ENCODE peak calls at places on chromosomes 3 and 15, in nine cellular contexts. L is body of pancreas, A is esophagus squamous epithelium, X is breast epithelium, P is transverse colon, Q is IMR-90, H is HCT116, D is heart left ventricle, T is adrenal gland. Z is an unnamed sample.

GRCh38 chr3:16203671-16204629 is 29.5 kb downstream of the GALNT15 start:
- DNase-seq in L (no peak), A (no peak), X (no peak), P (no peak), Q (no peak), H (no peak), D (no peak), T (no peak), Z (no peak)

GRCh38 chr15:74235962-74236361 is at the start of gene CCDC33:
- DNase-seq in L (peak), A (no peak), X (no peak), P (peak), Q (no peak), H (no peak), D (no peak), T (no peak), Z (no peak)

GRCh38 chr3:181694805-181695660 is 16.7 kb upstream of the SOX2 start:
- DNase-seq in L (peak), A (no peak), X (peak), P (peak), Q (no peak), H (no peak), D (peak), T (peak), Z (no peak)

GRCh38 chr3:171566803-171567422 is 106.7 kb upstream of the TNIK start:
- DNase-seq in L (no peak), A (no peak), X (no peak), P (no peak), Q (peak), H (peak), D (no peak), T (no peak), Z (no peak)

GRCh38 chr15:60381148-60381788 is 16.5 kb downstream of the ANXA2 start:
- DNase-seq in L (no peak), A (no peak), X (no peak), P (no peak), Q (peak), H (no peak), D (no peak), T (no peak), Z (no peak)

GRCh38 chr3:144770813-144771400 is 799.3 kb downstream of the DIPK2A start:
- DNase-seq in L (no peak), A (no peak), X (no peak), P (no peak), Q (peak), H (peak), D (no peak), T (no peak), Z (no peak)

GRCh38 chr3:126098391-126098858 is 14.5 kb upstream of the SLC41A3 start:
- DNase-seq in L (no peak), A (no peak), X (no peak), P (no peak), Q (peak), H (no peak), D (no peak), T (peak), Z (peak)

GRCh38 chr3:129059311-129059975 is 1.1 kb upstream of the GP9 start:
- DNase-seq in L (no peak), A (no peak), X (no peak), P (no peak), Q (no peak), H (no peak), D (no peak), T (no peak), Z (no peak)

GRCh38 chr3:23966308-23966707 is 21.2 kb downstream of the NR1D2 start:
- DNase-seq in L (no peak), A (no peak), X (no peak), P (no peak), Q (peak), H (no peak), D (no peak), T (no peak), Z (no peak)

GRCh38 chr15:76140069-76140454 is 80.3 kb downstream of the TMEM266 start:
- DNase-seq in L (no peak), A (no peak), X (no peak), P (no peak), Q (no peak), H (no peak), D (peak), T (no peak), Z (no peak)

GRCh38 chr3:120410541-120410940 is 40.3 kb downstream of the FSTL1 start:
- DNase-seq in L (no peak), A (no peak), X (no peak), P (no peak), Q (no peak), H (no peak), D (no peak), T (no peak), Z (no peak)

GRCh38 chr15:99976811-99977271 is 243.6 kb upstream of the LYSMD4 start:
- DNase-seq in L (no peak), A (no peak), X (no peak), P (no peak), Q (peak), H (no peak), D (no peak), T (no peak), Z (no peak)

GRCh38 chr15:85404922-85405293 is 24.5 kb downstream of the AKAP13 start:
- DNase-seq in L (no peak), A (no peak), X (no peak), P (no peak), Q (peak), H (no peak), D (no peak), T (no peak), Z (no peak)

GRCh38 chr3:113668015-113668414 is 28.4 kb downstream of the USF3 start:
- DNase-seq in L (no peak), A (no peak), X (no peak), P (no peak), Q (peak), H (no peak), D (no peak), T (no peak), Z (no peak)

GRCh38 chr3:73669268-73669667 is 44.5 kb upstream of the PDZRN3 start:
- DNase-seq in L (no peak), A (no peak), X (no peak), P (no peak), Q (peak), H (no peak), D (no peak), T (no peak), Z (no peak)

GRCh38 chr3:140377644-140378043 is 300.2 kb upstream of the TRIM42 start:
- DNase-seq in L (no peak), A (no peak), X (no peak), P (no peak), Q (no peak), H (no peak), D (no peak), T (no peak), Z (no peak)

GRCh38 chr3:190517696-190518095 is 3.8 kb downstream of the IL1RAP start:
- DNase-seq in L (no peak), A (no peak), X (no peak), P (no peak), Q (peak), H (no peak), D (no peak), T (no peak), Z (no peak)

GRCh38 chr3:197524128-197524527 is 31.6 kb downstream of the BDH1 start:
- DNase-seq in L (no peak), A (no peak), X (no peak), P (no peak), Q (no peak), H (no peak), D (no peak), T (no peak), Z (no peak)

GRCh38 chr15:71588746-71589145 is 221.6 kb upstream of the NR2E3 start:
- DNase-seq in L (no peak), A (no peak), X (no peak), P (no peak), Q (peak), H (no peak), D (no peak), T (no peak), Z (no peak)

GRCh38 chr3:43105224-43105596 is 669 bp downstream of the POMGNT2 start:
- DNase-seq in L (peak), A (no peak), X (no peak), P (no peak), Q (no peak), H (no peak), D (peak), T (no peak), Z (no peak)

GRCh38 chr15:101068961-101069734 is 150.0 kb downstream of the LRRK1 start:
- DNase-seq in L (no peak), A (no peak), X (no peak), P (no peak), Q (peak), H (no peak), D (peak), T (no peak), Z (no peak)

GRCh38 chr3:155196131-155197075 is 97.1 kb downstream of the STRIT1 start:
- DNase-seq in L (no peak), A (no peak), X (no peak), P (no peak), Q (no peak), H (no peak), D (no peak), T (no peak), Z (no peak)

GRCh38 chr3:100068758-100069345 is 45.4 kb downstream of the FILIP1L start:
- DNase-seq in L (peak), A (peak), X (peak), P (peak), Q (peak), H (peak), D (peak), T (peak), Z (no peak)

GRCh38 chr15:50964075-50964474 is 55.6 kb downstream of the AP4E1 start:
- DNase-seq in L (no peak), A (no peak), X (no peak), P (no peak), Q (no peak), H (no peak), D (no peak), T (no peak), Z (no peak)

GRCh38 chr15:101038327-101039003 is 119.3 kb downstream of the LRRK1 start:
- DNase-seq in L (no peak), A (no peak), X (no peak), P (no peak), Q (no peak), H (no peak), D (peak), T (no peak), Z (peak)

GRCh38 chr3:100760377-100760776 is 51.1 kb downstream of the TFG start:
- DNase-seq in L (no peak), A (no peak), X (no peak), P (no peak), Q (no peak), H (no peak), D (no peak), T (no peak), Z (no peak)

GRCh38 chr3:168865022-168865551 is 769.4 kb upstream of the GOLIM4 start:
- DNase-seq in L (no peak), A (no peak), X (no peak), P (no peak), Q (peak), H (no peak), D (no peak), T (no peak), Z (no peak)

GRCh38 chr3:36907911-36908646 is 36.8 kb downstream of the TRANK1 start:
- DNase-seq in L (peak), A (no peak), X (no peak), P (peak), Q (peak), H (no peak), D (peak), T (peak), Z (peak)
- TF ChIP-seq POLR2A in L (no peak), A (no peak), X (no peak), P (peak), Q (no peak), H (no peak), D (no peak), T (no peak), Z (no peak)

GRCh38 chr3:183825380-183826161 is at the start of gene MAP6D1:
- DNase-seq in L (peak), A (no peak), X (no peak), P (peak), Q (peak), H (peak), D (no peak), T (peak), Z (no peak)
- TF ChIP-seq CTCF in L (peak), A (no peak), X (no peak), P (no peak), Q (peak), H (peak), D (no peak), T (peak), Z (no peak)

DNA sequence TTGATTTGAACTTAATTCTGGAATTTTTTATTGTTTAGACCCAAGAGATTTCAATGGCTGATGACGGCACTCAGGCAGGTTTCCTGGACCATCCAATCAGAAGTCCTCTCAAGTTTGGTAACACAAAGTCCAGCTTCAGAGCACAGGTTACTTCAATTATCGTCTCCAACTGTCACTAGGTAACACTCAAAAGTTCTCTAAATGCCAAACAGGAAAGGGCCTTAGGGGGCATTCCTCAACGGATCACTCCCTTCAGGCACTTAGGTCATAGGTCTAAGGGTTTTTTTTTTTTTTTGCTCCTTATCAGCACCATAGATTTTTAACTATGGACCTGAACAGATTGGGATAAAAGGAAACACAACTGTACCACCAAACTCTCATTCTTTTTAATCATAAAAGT is 85.8 kb downstream of the MEIS2 start:
- DNase-seq in L (no peak), A (no peak), X (no peak), P (no peak), Q (no peak), H (no peak), D (no peak), T (no peak), Z (no peak)
- H3K4me3 ChIP-seq in L (no peak), A (no peak), X (no peak), P (no peak), Q (no peak), H (no peak), D (no peak), T (peak), Z (no peak)

GRCh38 chr3:167668651-167669050 is 14.9 kb upstream of the WDR49 start:
- DNase-seq in L (no peak), A (no peak), X (no peak), P (no peak), Q (no peak), H (no peak), D (no peak), T (no peak), Z (no peak)

GRCh38 chr3:167673221-167673620 is 19.5 kb upstream of the WDR49 start:
- DNase-seq in L (no peak), A (no peak), X (no peak), P (no peak), Q (no peak), H (no peak), D (no peak), T (no peak), Z (no peak)

GRCh38 chr3:167671878-167672427 is 18.2 kb upstream of the WDR49 start:
- DNase-seq in L (no peak), A (no peak), X (no peak), P (no peak), Q (no peak), H (no peak), D (no peak), T (no peak), Z (no peak)

GRCh38 chr3:167669699-167670098 is 16.0 kb upstream of the WDR49 start:
- DNase-seq in L (no peak), A (no peak), X (no peak), P (no peak), Q (no peak), H (no peak), D (no peak), T (no peak), Z (no peak)
- TF ChIP-seq POLR2A in L (no peak), A (no peak), X (no peak), P (no peak), Q (no peak), H (no peak), D (no peak), T (no peak), Z (no peak)

DNA sequence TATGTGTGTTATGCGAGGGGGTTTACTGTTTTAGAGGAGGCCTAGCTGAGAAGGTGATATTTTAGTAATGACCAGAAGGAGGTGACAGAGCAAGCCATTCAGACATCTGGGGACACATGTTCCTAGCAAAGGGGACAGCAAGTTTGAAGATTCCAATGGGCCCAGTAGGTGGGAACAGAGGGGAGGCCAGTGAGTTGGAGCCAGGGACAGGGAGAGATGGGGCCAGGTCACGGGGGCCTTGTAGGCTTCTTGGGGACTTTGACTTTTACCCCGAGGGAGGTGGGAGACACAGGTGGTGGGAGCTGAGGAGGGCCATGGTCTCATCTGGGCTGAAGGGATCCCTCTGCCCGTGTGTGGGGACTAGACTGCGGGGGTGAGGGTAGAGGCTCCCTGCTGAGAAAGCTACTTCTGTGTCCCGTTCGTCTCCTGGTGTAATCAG is 72.5 kb downstream of the MGLL start:
- DNase-seq in L (peak), A (no peak), X (no peak), P (no peak), Q (no peak), H (no peak), D (peak), T (no peak), Z (no peak)
- TF ChIP-seq CTCF in L (no peak), A (peak), X (no peak), P (peak), Q (no peak), H (no peak), D (no peak), T (no peak), Z (no peak)

GRCh38 chr3:146159616-146160232 is 1.3 kb downstream of the PLOD2 start:
- DNase-seq in L (no peak), A (no peak), X (no peak), P (no peak), Q (no peak), H (no peak), D (no peak), T (no peak), Z (no peak)
- H3K4me3 ChIP-seq in L (peak), A (peak), X (peak), P (peak), Q (peak), H (peak), D (peak), T (peak), Z (peak)

GRCh38 chr3:153829596-153830170 is 291.5 kb upstream of the ARHGEF26 start:
- DNase-seq in L (no peak), A (no peak), X (no peak), P (no peak), Q (no peak), H (no peak), D (no peak), T (no peak), Z (no peak)
- TF ChIP-seq POLR2A in L (no peak), A (no peak), X (no peak), P (no peak), Q (no peak), H (no peak), D (no peak), T (no peak), Z (no peak)

DNA sequence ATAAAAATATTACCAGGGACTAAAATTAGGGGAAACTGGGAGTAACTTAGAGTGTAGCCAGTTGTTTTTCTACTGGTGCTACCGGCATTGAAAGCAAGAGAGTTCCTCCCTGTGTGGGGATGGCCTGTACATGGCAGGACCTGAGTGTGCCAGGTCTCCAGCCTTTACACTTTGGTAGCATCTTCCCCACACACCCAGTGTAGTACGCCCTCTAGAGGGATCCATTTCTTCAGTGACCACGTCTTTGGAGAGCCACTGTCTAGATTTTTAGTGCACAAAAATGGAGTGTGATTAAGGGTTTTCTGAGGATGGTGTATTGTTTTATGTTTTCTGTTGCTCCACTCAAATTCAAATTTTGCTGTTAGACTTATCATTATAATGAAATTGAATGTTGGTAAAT is 507.0 kb upstream of the TPRG1 start:
- DNase-seq in L (no peak), A (no peak), X (no peak), P (no peak), Q (no peak), H (peak), D (no peak), T (no peak), Z (no peak)
- TF ChIP-seq CTCF in L (no peak), A (no peak), X (no peak), P (peak), Q (peak), H (peak), D (no peak), T (peak), Z (no peak)

DNA sequence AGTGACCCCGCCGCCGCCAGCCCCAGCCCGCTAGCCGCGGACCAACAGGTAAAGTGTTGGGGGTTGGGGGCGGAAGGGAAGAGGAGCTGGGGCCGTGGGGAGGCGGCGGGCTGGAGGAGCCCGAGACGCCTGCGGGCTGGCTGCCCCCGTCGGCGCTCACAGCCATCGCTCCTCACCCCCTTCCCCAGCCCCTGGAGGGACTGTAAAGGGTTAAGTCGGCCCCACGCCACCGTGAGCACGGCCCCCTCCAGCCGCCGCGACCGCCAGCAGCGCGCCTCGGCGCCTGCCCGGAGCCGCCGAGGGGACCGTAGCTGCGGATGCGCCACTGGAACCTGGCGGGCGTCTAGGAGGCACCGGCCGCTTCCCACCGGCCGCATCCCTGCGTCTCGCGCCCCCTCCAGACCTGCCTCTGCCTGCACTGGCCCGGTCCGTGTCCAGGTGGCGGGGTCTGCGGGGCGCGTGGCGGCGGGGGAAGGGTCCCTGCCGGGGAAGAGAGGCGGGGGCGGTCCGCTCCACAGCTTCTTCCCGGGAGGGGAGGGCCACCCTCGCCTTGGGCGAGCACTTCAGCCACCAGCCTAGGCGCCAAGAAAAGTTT is 522 bp downstream of the MED12L start:
- DNase-seq in L (peak), A (no peak), X (no peak), P (peak), Q (no peak), H (no peak), D (peak), T (no peak), Z (no peak)
- H3K4me3 ChIP-seq in L (peak), A (peak), X (peak), P (peak), Q (peak), H (peak), D (peak), T (peak), Z (peak)

GRCh38 chr15:80163897-80164296 is 11.1 kb downstream of the FAH start:
- DNase-seq in L (no peak), A (no peak), X (no peak), P (no peak), Q (no peak), H (no peak), D (no peak), T (no peak), Z (no peak)
- TF ChIP-seq POLR2A in L (no peak), A (no peak), X (no peak), P (no peak), Q (no peak), H (no peak), D (no peak), T (no peak), Z (no peak)